ENCODE peak calls at places on chromosomes 3 and 15, in nine cellular contexts. H, O, P, A, W, S, Y, L and C are unnamed samples.

GRCh38 chr3:188446014-188446413 is 292.1 kb downstream of the LPP start:
- DNase-seq in S (no peak), P (no peak), A (no peak), W (no peak), L (no peak), H (no peak), O (no peak), Y (no peak), C (no peak)

GRCh38 chr15:76913737-76914136 is 8.6 kb upstream of the SCAPER start:
- DNase-seq in W (no peak), P (no peak), H (no peak), O (no peak), A (no peak), L (no peak), Y (no peak), S (no peak), C (no peak)

GRCh38 chr3:55654123-55654787 is 167.1 kb upstream of the WNT5A start:
- DNase-seq in A (no peak), Y (no peak), P (no peak), H (no peak), O (no peak), W (no peak), S (peak), L (no peak), C (no peak)

GRCh38 chr15:66849393-66849745 is 147.3 kb downstream of the SMAD6 start:
- DNase-seq in Y (no peak), L (no peak), W (no peak), O (no peak), S (no peak), P (no peak), A (no peak), H (no peak), C (no peak)

GRCh38 chr3:129525341-129525968 is 3.0 kb upstream of the RHO start:
- DNase-seq in L (no peak), O (no peak), P (no peak), Y (no peak), H (no peak), A (no peak), S (no peak), W (no peak), C (no peak)

GRCh38 chr3:23900744-23901143 is 16.0 kb downstream of the NKIRAS1 start:
- DNase-seq in P (no peak), W (no peak), H (no peak), O (no peak), S (no peak), Y (no peak), A (no peak), L (no peak), C (no peak)

GRCh38 chr3:157865449-157865862 is 240.8 kb downstream of the SHOX2 start:
- DNase-seq in P (peak), W (no peak), Y (no peak), O (no peak), S (peak), H (no peak), L (peak), A (peak), C (no peak)

GRCh38 chr15:58755956-58756355 is 6.4 kb upstream of the ADAM10 start:
- DNase-seq in H (no peak), A (no peak), L (no peak), Y (no peak), S (no peak), O (no peak), P (no peak), W (no peak), C (no peak)

GRCh38 chr3:184560531-184560930 is 1.1 kb upstream of the EPHB3 start:
- DNase-seq in A (no peak), O (no peak), P (no peak), W (no peak), S (no peak), Y (no peak), L (no peak), H (no peak), C (no peak)

GRCh38 chr15:59260090-59260489 is 53.4 kb downstream of the LDHAL6B start:
- DNase-seq in H (no peak), A (no peak), S (no peak), W (no peak), Y (no peak), P (no peak), L (no peak), O (no peak), C (no peak)

GRCh38 chr15:75641176-75641498 is 1.1 kb upstream of the IMP3 start:
- DNase-seq in P (no peak), Y (no peak), H (no peak), S (no peak), O (no peak), L (no peak), A (no peak), W (no peak), C (no peak)

GRCh38 chr3:105867690-105868449 is 942 bp downstream of the CBLB start:
- DNase-seq in P (no peak), S (peak), O (no peak), H (no peak), Y (no peak), A (no peak), W (no peak), L (no peak), C (no peak)

GRCh38 chr15:29401644-29402043 is 132.0 kb upstream of the NSMCE3 start:
- DNase-seq in O (no peak), Y (no peak), H (no peak), W (no peak), A (no peak), S (no peak), L (no peak), P (no peak), C (no peak)

GRCh38 chr3:88311826-88312225 is 162.1 kb downstream of the C3orf38 start:
- DNase-seq in S (no peak), O (no peak), L (no peak), H (no peak), Y (no peak), A (no peak), W (no peak), P (no peak), C (no peak)

GRCh38 chr15:77599899-77600298 is 32.8 kb downstream of the LINGO1 start:
- DNase-seq in W (no peak), L (no peak), A (no peak), P (no peak), S (no peak), H (no peak), Y (no peak), O (peak), C (no peak)

GRCh38 chr3:126322181-126322967 is 34.8 kb downstream of the KLF15 start:
- DNase-seq in S (no peak), P (no peak), W (no peak), H (no peak), L (no peak), A (no peak), Y (no peak), O (no peak), C (no peak)

GRCh38 chr3:173584834-173585831 is 187.6 kb downstream of the NLGN1 start:
- DNase-seq in O (peak), W (no peak), S (peak), A (peak), P (no peak), Y (no peak), H (peak), L (no peak), C (no peak)

GRCh38 chr3:35537265-35537664 is 102.1 kb upstream of the ARPP21 start:
- DNase-seq in A (no peak), H (peak), O (no peak), W (no peak), Y (no peak), S (no peak), L (no peak), P (no peak), C (no peak)

GRCh38 chr15:40217166-40217785 is 21.6 kb upstream of the PAK6 start:
- DNase-seq in A (no peak), Y (no peak), W (no peak), O (no peak), P (peak), H (no peak), S (peak), L (peak), C (no peak)

GRCh38 chr3:134360046-134360445 is 14.2 kb downstream of the AMOTL2 start:
- DNase-seq in H (no peak), A (no peak), O (peak), W (no peak), L (no peak), Y (no peak), S (no peak), P (no peak), C (no peak)

GRCh38 chr15:77746254-77747174 is 113.8 kb upstream of the LINGO1 start:
- DNase-seq in O (no peak), A (no peak), S (no peak), H (no peak), L (no peak), Y (no peak), W (no peak), P (no peak), C (no peak)

GRCh38 chr3:53591646-53592045 is 97.2 kb downstream of the CACNA1D start:
- DNase-seq in O (no peak), A (no peak), S (no peak), H (no peak), P (no peak), W (no peak), L (no peak), Y (no peak), C (no peak)

GRCh38 chr3:46276497-46277099 is 34.3 kb downstream of the CCR3 start:
- DNase-seq in Y (no peak), P (peak), S (peak), W (no peak), O (peak), L (peak), H (no peak), A (peak), C (no peak)

GRCh38 chr15:89761009-89761831 is 10.2 kb upstream of the MESP1 start:
- DNase-seq in L (no peak), W (no peak), Y (no peak), O (no peak), S (no peak), A (peak), P (no peak), H (no peak), C (no peak)

GRCh38 chr3:37163262-37164020 is 10.9 kb downstream of the LRRFIP2 start:
- DNase-seq in S (no peak), L (no peak), W (no peak), P (peak), A (no peak), H (no peak), O (no peak), Y (no peak), C (no peak)

GRCh38 chr15:99054892-99055291 is 47.3 kb upstream of the PGPEP1L start:
- DNase-seq in Y (no peak), A (no peak), P (no peak), L (no peak), O (no peak), H (no peak), W (no peak), S (no peak), C (peak)

GRCh38 chr3:183155499-183155898 is 7.0 kb downstream of the LAMP3 start:
- DNase-seq in O (no peak), H (no peak), P (no peak), Y (no peak), L (no peak), S (no peak), A (no peak), W (no peak), C (no peak)

GRCh38 chr3:72887723-72888545 is at the start of gene GXYLT2:
- DNase-seq in O (peak), H (no peak), S (peak), P (peak), A (peak), Y (no peak), W (peak), L (no peak), C (no peak)

GRCh38 chr3:185823280-185824044 is 1.4 kb downstream of the IGF2BP2 start:
- DNase-seq in P (peak), O (peak), Y (no peak), S (peak), A (peak), L (peak), W (no peak), H (no peak), C (no peak)

GRCh38 chr3:75260-75659 is 121.3 kb upstream of the CHL1 start:
- DNase-seq in S (no peak), A (no peak), H (no peak), L (no peak), W (no peak), Y (no peak), P (no peak), O (no peak), C (no peak)

GRCh38 chr3:122077293-122078234 is 22.4 kb downstream of the CD86 start:
- DNase-seq in O (no peak), S (no peak), P (no peak), Y (no peak), L (peak), W (no peak), A (no peak), H (no peak), C (no peak)

GRCh38 chr15:31157644-31158069 is 56.1 kb upstream of the TRPM1 start:
- DNase-seq in A (no peak), H (no peak), O (no peak), Y (no peak), P (no peak), W (no peak), L (no peak), S (peak), C (no peak)

GRCh38 chr3:58370407-58370806 is 37.7 kb downstream of the PXK start:
- DNase-seq in Y (no peak), H (no peak), A (no peak), L (no peak), W (no peak), S (no peak), O (no peak), P (no peak), C (no peak)

GRCh38 chr15:76330281-76330680 is 6.3 kb upstream of the ISL2 start:
- DNase-seq in L (no peak), P (no peak), Y (no peak), W (no peak), S (no peak), O (peak), H (no peak), A (peak), C (peak)

GRCh38 chr15:74302821-74303359 is 64.6 kb downstream of the CYP11A1 start:
- DNase-seq in L (no peak), W (no peak), P (peak), O (peak), A (no peak), S (peak), H (no peak), Y (no peak), C (no peak)

GRCh38 chr3:42732829-42733459 is 30.3 kb upstream of the HHATL start:
- DNase-seq in W (no peak), H (no peak), A (no peak), P (no peak), L (no peak), Y (no peak), S (no peak), O (peak), C (no peak)

GRCh38 chr3:16950845-16951244 is 66.1 kb downstream of the PLCL2 start:
- DNase-seq in P (no peak), L (no peak), W (no peak), O (no peak), H (no peak), Y (no peak), S (no peak), A (no peak), C (no peak)

GRCh38 chr3:58667704-58668103 is 1.1 kb upstream of the FAM3D start:
- DNase-seq in S (no peak), L (no peak), O (no peak), Y (no peak), P (no peak), W (no peak), H (no peak), A (no peak), C (no peak)

GRCh38 chr3:124296416-124296815 is 304.5 kb upstream of the ROPN1 start:
- DNase-seq in S (no peak), O (no peak), P (no peak), A (no peak), L (no peak), H (no peak), W (no peak), Y (no peak), C (no peak)

GRCh38 chr15:58559904-58560588 is 128.3 kb downstream of the LIPC start:
- DNase-seq in W (no peak), H (no peak), A (no peak), L (no peak), Y (no peak), O (no peak), S (no peak), P (no peak), C (no peak)